ENCODE peak calls at places on chromosomes 11 and 22, in four cellular contexts. U, J, B and N are unnamed samples.

GRCh38 chr11:115170133-115170815 is 333.9 kb downstream of the CADM1 start:
- DNase-seq in U (peak), J (peak), B (no peak), N (no peak)

GRCh38 chr11:23573430-23573829 is 713.2 kb upstream of the CCDC179 start:
- DNase-seq in U (no peak), J (no peak), B (no peak), N (no peak)

GRCh38 chr11:31702966-31703365 is 108.2 kb downstream of the PAX6 start:
- DNase-seq in U (no peak), J (no peak), B (no peak), N (no peak)

GRCh38 chr22:23205330-23205729 is 25.0 kb downstream of the BCR start:
- DNase-seq in U (no peak), J (no peak), B (no peak), N (no peak)

GRCh38 chr11:133810766-133811165 is 34.5 kb downstream of the SPATA19 start:
- DNase-seq in U (no peak), J (no peak), B (no peak), N (no peak)

GRCh38 chr22:30483169-30483568 is 11.4 kb upstream of the SEC14L3 start:
- DNase-seq in U (no peak), J (no peak), B (no peak), N (no peak)

GRCh38 chr22:44181033-44181911 is 547 bp downstream of the PARVG start:
- DNase-seq in U (peak), J (no peak), B (no peak), N (peak)

GRCh38 chr22:43217285-43218030 is 30.5 kb upstream of the TTLL12 start:
- DNase-seq in U (no peak), J (no peak), B (no peak), N (no peak)

GRCh38 chr11:2517016-2517385 is 72.2 kb downstream of the KCNQ1 start:
- DNase-seq in U (no peak), J (no peak), B (no peak), N (peak)

GRCh38 chr22:37416806-37417205 is 10.5 kb downstream of the ELFN2 start:
- DNase-seq in U (no peak), J (no peak), B (no peak), N (peak)

GRCh38 chr22:28882545-28882877 is 861 bp upstream of the ZNRF3 start:
- DNase-seq in U (no peak), J (peak), B (peak), N (no peak)

GRCh38 chr11:16925495-16926065 is 88.6 kb downstream of the PLEKHA7 start:
- DNase-seq in U (peak), J (peak), B (peak), N (no peak)

GRCh38 chr22:27416553-27417427 is 384.8 kb downstream of the MN1 start:
- DNase-seq in U (peak), J (peak), B (no peak), N (no peak)

GRCh38 chr22:47059701-47060161 is 297.3 kb downstream of the TBC1D22A start:
- DNase-seq in U (no peak), J (no peak), B (no peak), N (no peak)

GRCh38 chr11:3221408-3222002 is 2.9 kb upstream of the MRGPRG start:
- DNase-seq in U (no peak), J (no peak), B (no peak), N (no peak)

GRCh38 chr22:20429254-20430100 is 8.1 kb downstream of the SCARF2 start:
- DNase-seq in U (no peak), J (peak), B (no peak), N (peak)

GRCh38 chr11:35619754-35620640 is 1.7 kb downstream of the FJX1 start:
- DNase-seq in U (peak), J (peak), B (peak), N (peak)

GRCh38 chr22:20847318-20847822 is 11.2 kb downstream of the PI4KA start:
- DNase-seq in U (no peak), J (no peak), B (no peak), N (no peak)

GRCh38 chr11:116696381-116696941 is 76.3 kb downstream of the BUD13 start:
- DNase-seq in U (no peak), J (no peak), B (no peak), N (no peak)

GRCh38 chr22:39356464-39356863 is 6.7 kb downstream of the SYNGR1 start:
- DNase-seq in U (no peak), J (no peak), B (no peak), N (no peak)

GRCh38 chr11:102494216-102494615 is 36.3 kb downstream of the MMP7 start:
- DNase-seq in U (peak), J (peak), B (no peak), N (no peak)

GRCh38 chr11:65615950-65616574 is 486 bp downstream of the PCNX3 start:
- DNase-seq in U (no peak), J (peak), B (peak), N (peak)

GRCh38 chr11:47950396-47950795 is 30.0 kb upstream of the PTPRJ start:
- DNase-seq in U (peak), J (no peak), B (no peak), N (no peak)

GRCh38 chr11:119471329-119471728 is 48.4 kb upstream of the THY1 start:
- DNase-seq in U (no peak), J (no peak), B (no peak), N (no peak)

GRCh38 chr22:49146511-49146910 is 681.2 kb downstream of the BRD1 start:
- DNase-seq in U (no peak), J (no peak), B (no peak), N (no peak)